ENCODE peak calls at places on chromosomes 13 and 19, in nine cellular contexts. U is neural progenitor cell, Z is colonic mucosa, H is HepG2, C is A549, W is adipocyte, J is hepatocyte, R is endodermal cell, P is body of pancreas. I is an unnamed sample. For H3K9me3, the result is how much of the 10 kb centered on the place peaks cover.

GRCh38 chr19:13082192-13083007 is 20.3 kb downstream of the LYL1 start:
- DNase-seq in H (peak), C (peak), J (peak), Z (no peak), W (peak), P (no peak), U (peak), R (peak), I (no peak)

GRCh38 chr13:101390461-101390860 is 25.8 kb downstream of the NALCN start:
- DNase-seq in J (no peak), C (no peak), W (peak), P (no peak), U (no peak), Z (no peak), H (no peak), R (no peak), I (no peak)

GRCh38 chr13:55566334-55566733 is 1574.4 kb upstream of the PRR20A start:
- DNase-seq in Z (no peak), R (no peak), W (no peak), J (no peak), C (no peak), P (no peak), H (no peak), U (no peak), I (no peak)

GRCh38 chr19:35247526-35248309 is 1.1 kb upstream of the LSR start:
- DNase-seq in J (peak), Z (peak), H (peak), R (peak), C (peak), U (peak), P (peak), W (no peak), I (peak)

GRCh38 chr13:43132911-43133310 is 109.5 kb downstream of the DNAJC15 start:
- DNase-seq in R (no peak), C (no peak), Z (no peak), H (no peak), J (no peak), U (peak), W (no peak), P (no peak), I (no peak)

GRCh38 chr19:49553451-49554271 is 25.9 kb downstream of the RCN3 start:
- DNase-seq in P (peak), R (no peak), U (no peak), W (peak), J (peak), Z (peak), C (no peak), H (peak), I (peak)

GRCh38 chr13:33280550-33280905 is 5.0 kb downstream of the STARD13 start:
- DNase-seq in C (no peak), R (no peak), P (no peak), J (no peak), W (no peak), H (no peak), U (no peak), Z (no peak), I (no peak)

GRCh38 chr19:39430675-39431593 is 4.8 kb downstream of the RPS16 start:
- DNase-seq in J (peak), Z (peak), U (no peak), H (peak), P (peak), R (peak), C (peak), W (no peak), I (no peak)

GRCh38 chr19:6230991-6231448 is 48.8 kb downstream of the MLLT1 start:
- DNase-seq in H (no peak), R (no peak), U (no peak), W (no peak), Z (no peak), J (no peak), P (no peak), C (no peak), I (no peak)

GRCh38 chr13:88649855-88650254 is 978.7 kb downstream of the SLITRK5 start:
- DNase-seq in J (no peak), C (no peak), R (no peak), Z (no peak), H (no peak), W (no peak), U (no peak), P (no peak), I (no peak)

GRCh38 chr13:112934075-112934474 is 34.9 kb upstream of the MCF2L start:
- DNase-seq in P (no peak), C (no peak), U (no peak), H (no peak), R (no peak), J (no peak), W (no peak), Z (no peak), I (no peak)

GRCh38 chr19:15508035-15508710 is at the start of gene CYP4F22:
- DNase-seq in P (no peak), H (no peak), Z (no peak), J (no peak), U (no peak), W (peak), R (peak), C (no peak), I (no peak)

GRCh38 chr19:2477732-2478191 is 1.8 kb downstream of the GADD45B start:
- DNase-seq in W (peak), P (no peak), Z (peak), C (peak), J (peak), U (no peak), R (no peak), H (no peak), I (peak)

GRCh38 chr13:35565273-35565672 is 88.8 kb upstream of the MAB21L1 start:
- DNase-seq in H (no peak), Z (no peak), U (no peak), W (no peak), J (no peak), R (no peak), C (no peak), P (no peak), I (no peak)

DNA sequence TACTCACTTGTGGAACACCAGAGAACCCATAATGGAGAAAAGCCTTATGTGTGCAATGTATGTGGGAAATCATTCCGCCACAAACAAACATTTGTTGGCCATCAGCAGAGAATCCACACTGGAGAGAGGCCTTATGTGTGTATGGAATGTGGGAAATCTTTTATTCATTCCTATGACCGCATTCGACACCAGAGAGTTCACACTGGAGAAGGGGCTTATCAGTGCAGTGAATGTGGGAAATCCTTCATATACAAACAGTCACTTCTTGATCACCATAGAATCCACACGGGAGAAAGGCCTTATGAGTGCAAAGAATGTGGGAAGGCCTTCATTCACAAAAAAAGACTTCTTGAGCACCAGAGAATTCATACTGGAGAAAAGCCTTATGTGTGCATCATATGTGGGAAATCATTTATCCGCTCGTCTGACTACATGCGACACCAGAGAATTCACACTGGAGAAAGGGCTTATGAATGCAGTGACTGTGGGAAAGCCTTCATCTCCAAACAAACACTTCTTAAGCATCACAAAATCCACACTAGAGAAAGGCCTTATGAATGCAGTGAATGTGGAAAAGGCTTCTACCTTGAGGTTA is 10.9 kb downstream of the ZNF549 start:
- DNase-seq in J (no peak), W (no peak), Z (no peak), C (no peak), U (no peak), R (no peak), P (no peak), H (no peak), I (no peak)
- H3K9me3 ChIP-seq in J (half or more), W (half or more), Z (under half), C (half or more), U (under half), R (half or more), P (under half), H (under half), I (half or more)

GRCh38 chr13:30734434-30734833 is 909 bp upstream of the ALOX5AP start:
- DNase-seq in U (no peak), Z (no peak), R (no peak), J (no peak), H (no peak), C (no peak), W (peak), P (no peak), I (no peak)
- H3K4me3 ChIP-seq in U (no peak), Z (no peak), R (no peak), J (no peak), H (no peak), C (no peak), W (no peak), P (no peak), I (no peak)

GRCh38 chr19:21383980-21384582 is 12.9 kb upstream of the ZNF493 start:
- DNase-seq in C (no peak), U (no peak), H (no peak), R (no peak), W (no peak), P (no peak), J (no peak), Z (no peak), I (no peak)
- H3K9me3 ChIP-seq in C (under half), U (half or more), H (half or more), R (half or more), W (half or more), P (under half), J (half or more), Z (under half), I (half or more)

GRCh38 chr13:106029901-106030300 is 505.6 kb downstream of the EFNB2 start:
- DNase-seq in U (no peak), R (no peak), W (no peak), C (no peak), H (no peak), J (no peak), Z (no peak), P (no peak), I (no peak)

GRCh38 chr13:106033634-106034033 is 501.8 kb downstream of the EFNB2 start:
- DNase-seq in U (no peak), Z (no peak), H (peak), P (no peak), C (peak), R (no peak), W (peak), J (peak), I (no peak)

GRCh38 chr13:106034201-106034600 is 501.3 kb downstream of the EFNB2 start:
- DNase-seq in H (no peak), R (no peak), J (no peak), U (no peak), Z (no peak), W (peak), P (no peak), C (no peak), I (no peak)

DNA sequence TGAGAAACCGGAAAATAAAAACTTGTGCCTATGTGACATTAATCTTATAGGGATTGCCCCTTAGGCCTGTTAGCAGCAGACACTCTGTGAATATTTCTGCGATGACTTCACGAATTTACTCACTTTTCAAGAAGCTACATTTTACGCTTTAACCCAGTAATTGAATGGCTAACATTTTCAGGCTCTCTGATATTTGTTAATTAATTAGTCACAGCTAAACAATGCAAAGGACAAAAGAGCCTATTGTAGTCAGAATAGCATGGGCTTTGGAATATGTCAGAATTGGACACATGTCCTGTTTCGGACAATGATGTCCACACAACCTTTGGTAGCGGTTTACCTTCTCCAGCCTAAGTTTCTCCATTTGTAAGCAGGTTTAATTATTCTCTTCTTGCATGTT is 506.5 kb downstream of the EFNB2 start:
- DNase-seq in R (no peak), C (no peak), Z (no peak), U (no peak), J (no peak), P (no peak), W (peak), H (no peak), I (no peak)
- H3K4me3 ChIP-seq in R (no peak), C (no peak), Z (no peak), U (no peak), J (no peak), P (no peak), W (no peak), H (no peak), I (no peak)

DNA sequence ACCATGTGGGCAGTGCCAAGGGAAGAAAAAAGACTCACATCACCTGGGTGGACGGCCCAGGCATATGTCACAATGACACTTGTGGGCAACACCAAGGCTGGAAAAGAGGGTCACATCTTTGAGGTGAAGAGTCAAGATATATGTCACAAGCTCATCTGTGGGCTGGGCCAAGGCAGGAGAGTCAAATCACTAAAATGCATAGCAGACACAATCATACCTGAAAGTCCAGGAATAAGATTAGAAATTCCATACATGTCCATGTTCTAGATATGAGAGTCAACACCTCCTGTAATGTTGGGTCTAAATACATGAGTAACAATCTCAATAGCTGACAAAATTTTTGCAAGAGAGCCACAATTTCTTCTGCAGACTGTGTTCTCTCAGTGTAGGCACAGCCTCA is 145.0 kb downstream of the ZNF675 start:
- DNase-seq in R (no peak), C (no peak), J (no peak), Z (no peak), U (no peak), P (no peak), H (no peak), W (no peak), I (no peak)
- H3K9me3 ChIP-seq in R (half or more), C (under half), J (under half), Z (under half), U (under half), P (under half), H (half or more), W (under half), I (under half)

DNA sequence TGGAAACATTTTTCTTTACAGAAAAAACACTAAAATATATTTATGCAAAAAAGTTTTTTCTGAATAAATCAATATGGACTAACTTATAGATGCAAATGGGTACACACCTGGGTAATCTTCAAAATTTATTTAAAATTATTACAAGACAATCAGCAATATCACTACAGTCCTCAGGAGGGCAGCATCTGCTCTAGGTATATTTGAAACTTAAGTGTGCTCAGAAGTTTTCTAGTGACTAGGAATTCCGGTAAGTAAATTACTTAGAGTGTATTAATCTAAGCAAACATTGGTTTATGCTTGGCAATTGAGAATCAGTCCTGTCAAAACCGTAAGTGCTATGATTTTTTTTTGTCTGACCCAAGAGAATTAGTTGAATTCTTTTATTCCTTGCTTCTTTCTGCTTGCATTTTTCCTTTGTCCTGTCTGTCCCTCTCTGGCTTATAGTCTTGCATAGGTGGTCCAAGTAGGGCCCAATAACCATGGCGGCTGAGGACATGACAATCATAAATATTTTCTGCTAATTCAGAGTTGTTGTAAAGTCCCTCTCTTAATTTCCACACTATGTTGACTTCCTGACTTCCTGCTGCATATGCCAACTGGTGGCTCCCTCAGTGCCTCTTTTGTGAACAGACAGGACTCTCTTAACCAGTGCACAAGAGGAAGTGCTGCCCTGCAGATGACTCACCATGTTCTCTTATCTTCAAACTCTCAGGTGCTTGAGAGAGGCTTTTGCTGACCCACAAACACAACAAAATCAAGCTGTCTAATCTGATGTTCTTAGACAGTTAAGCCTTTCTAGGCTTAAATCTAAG is 82.2 kb downstream of the SLAIN1 start:
- DNase-seq in C (peak), J (peak), H (peak), W (peak), P (peak), R (peak), Z (peak), U (peak), I (no peak)
- H3K4me3 ChIP-seq in C (no peak), J (no peak), H (no peak), W (no peak), P (no peak), R (no peak), Z (no peak), U (no peak), I (no peak)

DNA sequence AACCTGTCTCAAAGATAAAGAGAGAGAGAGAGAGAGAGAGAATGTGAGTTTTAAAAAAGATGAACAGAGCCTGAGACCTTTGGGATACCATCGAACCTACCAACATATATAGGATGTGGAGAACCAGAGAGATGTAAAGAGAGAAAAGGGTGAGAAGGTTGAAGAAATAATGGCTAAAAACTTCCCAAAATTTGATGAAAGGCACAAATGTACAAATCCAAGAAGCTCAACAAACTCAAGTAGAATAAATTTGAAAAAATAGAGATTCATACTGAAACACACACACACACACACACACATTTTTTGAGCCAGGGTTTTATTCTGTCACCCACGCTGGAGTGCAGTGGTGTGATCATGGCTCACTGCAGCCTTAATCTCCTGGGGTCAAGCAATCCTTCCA is 16.3 kb downstream of the ZNF558 start:
- DNase-seq in C (no peak), J (no peak), P (no peak), R (no peak), H (no peak), U (no peak), Z (no peak), W (no peak), I (no peak)
- H3K9me3 ChIP-seq in C (half or more), J (half or more), P (under half), R (half or more), H (half or more), U (half or more), Z (under half), W (half or more), I (half or more)

GRCh38 chr19:37551123-37551993 is 43.2 kb downstream of the ZNF571 start:
- DNase-seq in R (peak), Z (peak), H (no peak), W (peak), J (no peak), C (no peak), U (no peak), P (no peak), I (peak)
- H3K4me3 ChIP-seq in R (peak), Z (peak), H (no peak), W (peak), J (no peak), C (no peak), U (no peak), P (no peak), I (peak)

GRCh38 chr19:58217607-58218391 is 10.9 kb upstream of the ZNF544 start:
- DNase-seq in J (no peak), W (no peak), Z (no peak), R (no peak), U (no peak), C (no peak), H (no peak), P (no peak), I (no peak)
- H3K9me3 ChIP-seq in J (under half), W (half or more), Z (under half), R (under half), U (under half), C (half or more), H (half or more), P (under half), I (half or more)